ENCODE peak calls at places on chromosomes 3 and 15, in six cellular contexts. One of them, this sample, is unnamed.

GRCh38 chr15:42104095-42104891 is 9.9 kb upstream of the PLA2G4D start:
- DNase-seq in OCI-LY7: no peak
- DNase-seq in neural progenitor cell: no peak
- DNase-seq in IMR-90: no peak
- DNase-seq in fibroblast of lung: peak; percentile 30
- DNase-seq in GM13976: no peak
- DNase-seq in this sample: no peak

GRCh38 chr3:177490626-177491025 is 293.3 kb upstream of the TBL1XR1 start:
- DNase-seq in IMR-90: no peak
- DNase-seq in neural progenitor cell: no peak
- DNase-seq in fibroblast of lung: no peak
- DNase-seq in OCI-LY7: no peak
- DNase-seq in GM13976: no peak
- DNase-seq in this sample: no peak

GRCh38 chr3:12948371-12948770 is 107.0 kb upstream of the RPL32 start:
- DNase-seq in GM13976: no peak
- DNase-seq in IMR-90: peak; percentile 34
- DNase-seq in fibroblast of lung: no peak
- DNase-seq in OCI-LY7: no peak
- DNase-seq in neural progenitor cell: no peak
- DNase-seq in this sample: no peak

GRCh38 chr3:53084310-53085001 is 38.6 kb upstream of the SFMBT1 start:
- DNase-seq in neural progenitor cell: no peak
- DNase-seq in fibroblast of lung: no peak
- DNase-seq in OCI-LY7: no peak
- DNase-seq in IMR-90: no peak
- DNase-seq in GM13976: no peak
- DNase-seq in this sample: no peak

GRCh38 chr15:71290002-71290401 is 174.7 kb downstream of the THSD4 start:
- DNase-seq in IMR-90: no peak
- DNase-seq in neural progenitor cell: no peak
- DNase-seq in OCI-LY7: no peak
- DNase-seq in GM13976: no peak
- DNase-seq in fibroblast of lung: no peak
- DNase-seq in this sample: no peak

GRCh38 chr3:150925751-150926201 is 20.5 kb upstream of the MINDY4B start:
- DNase-seq in neural progenitor cell: peak; percentile 76
- DNase-seq in OCI-LY7: peak; percentile 47
- DNase-seq in IMR-90: peak; percentile 4
- DNase-seq in GM13976: peak; percentile 69
- DNase-seq in fibroblast of lung: peak; percentile 15
- DNase-seq in this sample: peak; percentile 76

GRCh38 chr3:188421151-188421821 is 267.3 kb downstream of the LPP start:
- DNase-seq in fibroblast of lung: peak; percentile 89
- DNase-seq in OCI-LY7: peak; percentile 29
- DNase-seq in neural progenitor cell: no peak
- DNase-seq in IMR-90: peak; percentile 90
- DNase-seq in GM13976: no peak
- DNase-seq in this sample: no peak

GRCh38 chr3:149258298-149258697 is 36.7 kb upstream of the CP start:
- DNase-seq in OCI-LY7: no peak
- DNase-seq in GM13976: no peak
- DNase-seq in IMR-90: peak; percentile 16
- DNase-seq in fibroblast of lung: no peak
- DNase-seq in neural progenitor cell: no peak
- DNase-seq in this sample: no peak

GRCh38 chr3:178388473-178388872 is 147.8 kb upstream of the KCNMB2 start:
- DNase-seq in IMR-90: no peak
- DNase-seq in GM13976: no peak
- DNase-seq in neural progenitor cell: no peak
- DNase-seq in OCI-LY7: no peak
- DNase-seq in fibroblast of lung: no peak
- DNase-seq in this sample: no peak

GRCh38 chr3:10378246-10378645 is 57.3 kb upstream of the SEC13 start:
- DNase-seq in IMR-90: no peak
- DNase-seq in fibroblast of lung: no peak
- DNase-seq in neural progenitor cell: no peak
- DNase-seq in GM13976: no peak
- DNase-seq in OCI-LY7: no peak
- DNase-seq in this sample: no peak

GRCh38 chr3:174330303-174330702 is 528.8 kb upstream of the NAALADL2 start:
- DNase-seq in fibroblast of lung: peak; percentile 65
- DNase-seq in GM13976: no peak
- DNase-seq in neural progenitor cell: no peak
- DNase-seq in IMR-90: peak; percentile 85
- DNase-seq in OCI-LY7: no peak
- DNase-seq in this sample: no peak

GRCh38 chr3:65795166-65795565 is 243.6 kb downstream of the MAGI1 start:
- DNase-seq in GM13976: no peak
- DNase-seq in OCI-LY7: no peak
- DNase-seq in IMR-90: no peak
- DNase-seq in fibroblast of lung: no peak
- DNase-seq in neural progenitor cell: no peak
- DNase-seq in this sample: no peak

GRCh38 chr3:170749765-170750477 is 120.1 kb downstream of the RPL22L1 start:
- DNase-seq in neural progenitor cell: no peak
- DNase-seq in fibroblast of lung: no peak
- DNase-seq in OCI-LY7: no peak
- DNase-seq in IMR-90: peak; percentile 36
- DNase-seq in GM13976: no peak
- DNase-seq in this sample: no peak

GRCh38 chr3:187497037-187497436 is 128.9 kb downstream of the RTP4 start:
- DNase-seq in OCI-LY7: no peak
- DNase-seq in IMR-90: no peak
- DNase-seq in neural progenitor cell: no peak
- DNase-seq in fibroblast of lung: no peak
- DNase-seq in GM13976: no peak
- DNase-seq in this sample: no peak

GRCh38 chr15:74901612-74902063 is 5.0 kb downstream of the FAM219B start:
- DNase-seq in OCI-LY7: peak; percentile 72
- DNase-seq in fibroblast of lung: peak; percentile 67
- DNase-seq in neural progenitor cell: peak; percentile 56
- DNase-seq in IMR-90: peak; percentile 46
- DNase-seq in GM13976: peak; percentile 80
- DNase-seq in this sample: peak; percentile 71

GRCh38 chr3:108780235-108780634 is 23.0 kb upstream of the RETNLB start:
- DNase-seq in GM13976: no peak
- DNase-seq in neural progenitor cell: no peak
- DNase-seq in OCI-LY7: no peak
- DNase-seq in IMR-90: no peak
- DNase-seq in fibroblast of lung: no peak
- DNase-seq in this sample: peak; percentile 75

GRCh38 chr3:126127452-126127851 is 43.5 kb upstream of the SLC41A3 start:
- DNase-seq in IMR-90: no peak
- DNase-seq in OCI-LY7: no peak
- DNase-seq in fibroblast of lung: no peak
- DNase-seq in GM13976: no peak
- DNase-seq in neural progenitor cell: no peak
- DNase-seq in this sample: no peak

GRCh38 chr3:50205719-50206276 is 727 bp downstream of the SLC38A3 start:
- DNase-seq in neural progenitor cell: peak; percentile 80
- DNase-seq in fibroblast of lung: no peak
- DNase-seq in OCI-LY7: no peak
- DNase-seq in GM13976: no peak
- DNase-seq in IMR-90: no peak
- DNase-seq in this sample: peak; percentile 61

GRCh38 chr3:48013288-48013980 is 2.8 kb downstream of the MAP4 start:
- DNase-seq in IMR-90: peak; percentile 91
- DNase-seq in neural progenitor cell: peak; percentile 13
- DNase-seq in OCI-LY7: no peak
- DNase-seq in fibroblast of lung: peak; percentile 88
- DNase-seq in GM13976: no peak
- DNase-seq in this sample: no peak

GRCh38 chr3:170768334-170768801 is 101.6 kb downstream of the RPL22L1 start:
- DNase-seq in IMR-90: peak; percentile 71
- DNase-seq in neural progenitor cell: no peak
- DNase-seq in fibroblast of lung: no peak
- DNase-seq in GM13976: no peak
- DNase-seq in OCI-LY7: no peak
- DNase-seq in this sample: no peak

GRCh38 chr3:87627316-87627715 is 350.9 kb upstream of the POU1F1 start:
- DNase-seq in fibroblast of lung: no peak
- DNase-seq in neural progenitor cell: no peak
- DNase-seq in OCI-LY7: no peak
- DNase-seq in IMR-90: no peak
- DNase-seq in GM13976: no peak
- DNase-seq in this sample: no peak

GRCh38 chr3:181725830-181726229 is 14.1 kb downstream of the SOX2 start:
- DNase-seq in fibroblast of lung: no peak
- DNase-seq in IMR-90: no peak
- DNase-seq in OCI-LY7: no peak
- DNase-seq in GM13976: no peak
- DNase-seq in neural progenitor cell: peak; percentile 86
- DNase-seq in this sample: no peak

GRCh38 chr15:84034831-84035753 is 200.5 kb upstream of the GOLGA6L4 start:
- DNase-seq in GM13976: peak; percentile 34
- DNase-seq in OCI-LY7: peak; percentile 27
- DNase-seq in IMR-90: peak; percentile 55
- DNase-seq in neural progenitor cell: peak; percentile 42
- DNase-seq in fibroblast of lung: peak; percentile 71
- DNase-seq in this sample: no peak

GRCh38 chr15:52735231-52736089 is 54.7 kb downstream of the ONECUT1 start:
- DNase-seq in fibroblast of lung: peak; percentile 81
- DNase-seq in IMR-90: peak; percentile 71
- DNase-seq in GM13976: peak; percentile 74
- DNase-seq in OCI-LY7: peak; percentile 86
- DNase-seq in neural progenitor cell: peak; percentile 85
- DNase-seq in this sample: peak; percentile 81

GRCh38 chr3:128307781-128308469 is 154.6 kb downstream of the EEFSEC start:
- DNase-seq in IMR-90: no peak
- DNase-seq in fibroblast of lung: no peak
- DNase-seq in OCI-LY7: no peak
- DNase-seq in GM13976: no peak
- DNase-seq in neural progenitor cell: no peak
- DNase-seq in this sample: no peak

GRCh38 chr3:139974809-139975425 is 39.9 kb downstream of the CLSTN2 start:
- DNase-seq in neural progenitor cell: no peak
- DNase-seq in GM13976: no peak
- DNase-seq in OCI-LY7: no peak
- DNase-seq in fibroblast of lung: no peak
- DNase-seq in IMR-90: no peak
- DNase-seq in this sample: no peak

DNA sequence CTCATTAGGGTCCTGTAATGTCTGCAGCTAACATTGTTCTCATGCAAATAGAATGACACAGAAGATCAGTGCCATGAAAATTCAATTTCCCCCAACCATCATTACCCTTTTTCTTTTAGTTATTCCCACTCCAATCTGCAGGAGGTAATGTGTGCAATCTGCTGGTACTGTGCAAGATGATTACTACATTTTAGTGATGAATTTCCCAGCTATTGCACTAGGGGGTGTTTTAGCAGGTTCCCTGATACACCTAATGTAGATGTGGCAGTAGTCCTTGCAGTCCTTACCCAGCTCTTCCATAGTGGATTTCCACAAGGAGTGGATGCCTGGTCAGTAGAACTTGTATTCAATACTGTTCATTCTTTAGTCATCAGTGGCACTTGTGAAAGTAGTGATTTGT is 119.3 kb downstream of the ROBO2 start:
- DNase-seq in IMR-90: no peak
- DNase-seq in fibroblast of lung: no peak
- DNase-seq in neural progenitor cell: no peak
- DNase-seq in GM13976: no peak
- DNase-seq in OCI-LY7: no peak
- DNase-seq in this sample: no peak
- TF ChIP-seq CTCF in IMR-90: no peak
- TF ChIP-seq CTCF in fibroblast of lung: peak; percentile 7
- TF ChIP-seq CTCF in neural progenitor cell: peak; percentile 30
- TF ChIP-seq CTCF in GM13976: no peak
- TF ChIP-seq CTCF in OCI-LY7: no peak
- TF ChIP-seq CTCF in this sample: no peak

GRCh38 chr3:99931059-99931458 is 113.4 kb downstream of the CMSS1 start:
- DNase-seq in OCI-LY7: no peak
- DNase-seq in IMR-90: no peak
- DNase-seq in fibroblast of lung: no peak
- DNase-seq in neural progenitor cell: no peak
- DNase-seq in GM13976: no peak
- DNase-seq in this sample: no peak

GRCh38 chr3:99929409-99930139 is 111.9 kb downstream of the CMSS1 start:
- DNase-seq in neural progenitor cell: no peak
- DNase-seq in IMR-90: peak; percentile 59
- DNase-seq in fibroblast of lung: peak; percentile 53
- DNase-seq in GM13976: no peak
- DNase-seq in OCI-LY7: no peak
- DNase-seq in this sample: no peak

GRCh38 chr3:99927651-99928390 is 110.2 kb downstream of the CMSS1 start:
- DNase-seq in neural progenitor cell: peak; percentile 50
- DNase-seq in fibroblast of lung: no peak
- DNase-seq in OCI-LY7: no peak
- DNase-seq in IMR-90: no peak
- DNase-seq in GM13976: no peak
- DNase-seq in this sample: no peak

GRCh38 chr3:99925584-99925983 is 107.9 kb downstream of the CMSS1 start:
- DNase-seq in neural progenitor cell: no peak
- DNase-seq in GM13976: no peak
- DNase-seq in OCI-LY7: no peak
- DNase-seq in IMR-90: peak; percentile 89
- DNase-seq in fibroblast of lung: peak; percentile 70
- DNase-seq in this sample: no peak

DNA sequence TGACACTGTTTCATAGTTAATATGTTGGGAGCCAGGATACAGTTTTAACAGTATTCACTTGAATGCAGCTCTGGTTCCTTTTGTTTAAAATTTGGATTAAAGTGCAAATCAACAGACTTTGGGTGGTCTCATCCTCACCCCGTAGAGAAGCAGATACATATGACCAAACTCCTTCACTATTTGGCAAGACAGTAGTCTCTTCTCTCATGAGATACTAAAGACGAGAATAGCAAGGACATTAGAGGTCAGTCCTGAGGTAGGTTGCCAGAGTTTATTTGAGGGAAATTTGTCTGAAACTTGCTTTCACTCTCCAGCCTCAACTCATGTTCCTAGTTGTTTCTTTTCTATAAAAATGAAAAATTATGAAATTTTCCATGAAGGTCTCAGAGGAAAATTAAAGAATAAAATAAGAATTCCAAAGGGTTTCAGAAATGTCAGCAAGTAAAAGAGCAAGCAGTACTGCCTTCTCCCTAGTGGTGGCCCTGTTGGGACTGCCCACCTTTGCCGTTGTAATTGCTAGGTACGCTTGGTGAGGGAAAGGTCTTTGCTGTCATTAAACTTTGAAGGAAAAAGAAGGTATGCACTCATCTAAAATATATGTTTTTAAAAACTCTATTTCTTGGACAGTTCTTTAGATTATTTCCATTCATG is 111.2 kb downstream of the CMSS1 start:
- DNase-seq in GM13976: no peak
- DNase-seq in IMR-90: no peak
- DNase-seq in OCI-LY7: no peak
- DNase-seq in neural progenitor cell: no peak
- DNase-seq in fibroblast of lung: no peak
- DNase-seq in this sample: no peak
- TF ChIP-seq CTCF in GM13976: no peak
- TF ChIP-seq CTCF in IMR-90: no peak
- TF ChIP-seq CTCF in OCI-LY7: no peak
- TF ChIP-seq CTCF in neural progenitor cell: peak; percentile 22
- TF ChIP-seq CTCF in fibroblast of lung: no peak
- TF ChIP-seq CTCF in this sample: no peak

GRCh38 chr3:39990532-39990931 is 181.1 kb downstream of the MYRIP start:
- DNase-seq in IMR-90: peak; percentile 3
- DNase-seq in fibroblast of lung: peak; percentile 21
- DNase-seq in GM13976: peak; percentile 43
- DNase-seq in neural progenitor cell: peak; percentile 70
- DNase-seq in OCI-LY7: peak; percentile 56
- DNase-seq in this sample: peak; percentile 35
- TF ChIP-seq CTCF in IMR-90: peak; percentile 24
- TF ChIP-seq CTCF in fibroblast of lung: peak; percentile 39
- TF ChIP-seq CTCF in GM13976: peak; percentile 59
- TF ChIP-seq CTCF in neural progenitor cell: peak; percentile 71
- TF ChIP-seq CTCF in OCI-LY7: peak; percentile 84
- TF ChIP-seq CTCF in this sample: peak; percentile 56

GRCh38 chr3:49124991-49125670 is 4.5 kb upstream of the USP19 start:
- DNase-seq in OCI-LY7: peak; percentile 52
- DNase-seq in GM13976: no peak
- DNase-seq in IMR-90: peak; percentile 59
- DNase-seq in neural progenitor cell: no peak
- DNase-seq in fibroblast of lung: no peak
- DNase-seq in this sample: peak; percentile 10
- TF ChIP-seq CTCF in OCI-LY7: peak; percentile 76
- TF ChIP-seq CTCF in GM13976: peak; percentile 22
- TF ChIP-seq CTCF in IMR-90: no peak
- TF ChIP-seq CTCF in neural progenitor cell: peak; percentile 19
- TF ChIP-seq CTCF in fibroblast of lung: no peak
- TF ChIP-seq CTCF in this sample: no peak